ENCODE peak calls at places on chromosomes 7 and 10, in nine cellular contexts. W is IMR-90; R is SK-N-MC; D is lower lobe of right lung; S is cardiac muscle cell; F is lung; T is pancreas; L is SJSA1; E is CD4-positive, CD25-positive, alpha-beta regulatory T cell. H is an unnamed sample.

GRCh38 chr7:133477786-133478185 is 224.9 kb downstream of the EXOC4 start:
- DNase-seq in W (no peak), R (no peak), D (no peak), S (no peak), F (no peak), T (no peak), L (no peak), E (no peak), H (no peak)

GRCh38 chr10:132535065-132535651 is 2.4 kb upstream of the INPP5A start:
- DNase-seq in W (no peak), R (no peak), D (peak; percentile 48), S (no peak), F (no peak), T (peak; percentile 44), L (no peak), E (no peak), H (peak; percentile 6)

GRCh38 chr7:101208794-101209193 is 8.0 kb upstream of the MOGAT3 start:
- DNase-seq in W (no peak), R (no peak), D (no peak), S (no peak), F (no peak), T (no peak), L (no peak), E (no peak), H (no peak)

GRCh38 chr10:51321968-51322367 is 247.7 kb downstream of the PRKG1 start:
- DNase-seq in W (peak; percentile 57), R (no peak), D (no peak), S (peak; percentile 47), F (no peak), T (no peak), L (no peak), E (no peak), H (no peak)

GRCh38 chr10:112852308-112852707 is 97.7 kb upstream of the TCF7L2 start:
- DNase-seq in W (no peak), R (no peak), D (peak; percentile 72), S (no peak), F (peak; percentile 38), T (no peak), L (no peak), E (no peak), H (no peak)

GRCh38 chr10:70694410-70695179 is 22.3 kb downstream of the ADAMTS14 start:
- DNase-seq in W (peak; percentile 55), R (no peak), D (no peak), S (peak; percentile 88), F (no peak), T (no peak), L (no peak), E (no peak), H (no peak)

GRCh38 chr7:471191-471865 is 48.3 kb downstream of the PDGFA start:
- DNase-seq in W (no peak), R (no peak), D (no peak), S (no peak), F (no peak), T (peak; percentile 28), L (peak; percentile 34), E (no peak), H (no peak)

GRCh38 chr10:92690211-92691041 is 671 bp downstream of the HHEX start:
- DNase-seq in W (peak; percentile 69), R (no peak), D (peak; percentile 84), S (peak; percentile 74), F (peak; percentile 63), T (peak; percentile 82), L (peak; percentile 76), E (peak; percentile 32), H (peak; percentile 45)

GRCh38 chr10:11476035-11476434 is 135.4 kb downstream of the USP6NL start:
- DNase-seq in W (no peak), R (no peak), D (no peak), S (no peak), F (no peak), T (no peak), L (no peak), E (no peak), H (no peak)

GRCh38 chr7:117269417-117269816 is 53.4 kb downstream of the WNT2 start:
- DNase-seq in W (peak; percentile 98), R (no peak), D (no peak), S (peak; percentile 74), F (no peak), T (no peak), L (no peak), E (no peak), H (no peak)

GRCh38 chr10:101694674-101695403 is at the start of gene FBXW4:
- DNase-seq in W (peak; percentile 18), R (no peak), D (peak; percentile 77), S (peak; percentile 37), F (peak; percentile 59), T (peak; percentile 85), L (peak; percentile 54), E (peak; percentile 68), H (peak; percentile 62)

GRCh38 chr10:84543077-84543476 is 214.7 kb downstream of the CCSER2 start:
- DNase-seq in W (no peak), R (no peak), D (no peak), S (no peak), F (no peak), T (no peak), L (no peak), E (no peak), H (no peak)

GRCh38 chr7:96088579-96088978 is 233.3 kb downstream of the SLC25A13 start:
- DNase-seq in W (peak; percentile 46), R (no peak), D (no peak), S (no peak), F (no peak), T (no peak), L (no peak), E (no peak), H (no peak)

GRCh38 chr7:50305697-50306300 is 1.3 kb downstream of the IKZF1 start:
- DNase-seq in W (no peak), R (no peak), D (no peak), S (no peak), F (no peak), T (no peak), L (no peak), E (no peak), H (no peak)

GRCh38 chr7:39589323-39590111 is 23.3 kb downstream of the YAE1 start:
- DNase-seq in W (peak; percentile 84), R (no peak), D (no peak), S (peak; percentile 90), F (no peak), T (no peak), L (peak; percentile 84), E (peak; percentile 50), H (peak; percentile 42)

GRCh38 chr7:20737840-20738448 is 48.7 kb downstream of the SP8 start:
- DNase-seq in W (no peak), R (no peak), D (no peak), S (no peak), F (no peak), T (no peak), L (no peak), E (no peak), H (no peak)

GRCh38 chr7:140176271-140176701 is 497 bp downstream of the KDM7A start:
- DNase-seq in W (no peak), R (no peak), D (peak; percentile 50), S (peak; percentile 26), F (no peak), T (no peak), L (no peak), E (peak; percentile 8), H (peak; percentile 6)

GRCh38 chr7:120877706-120878105 is 19.8 kb upstream of the TSPAN12 start:
- DNase-seq in W (no peak), R (no peak), D (no peak), S (no peak), F (no peak), T (no peak), L (no peak), E (no peak), H (no peak)

GRCh38 chr7:120873367-120873766 is 15.4 kb upstream of the TSPAN12 start:
- DNase-seq in W (no peak), R (no peak), D (no peak), S (no peak), F (no peak), T (no peak), L (no peak), E (no peak), H (no peak)

GRCh38 chr7:120874722-120875121 is 16.8 kb upstream of the TSPAN12 start:
- DNase-seq in W (no peak), R (no peak), D (no peak), S (no peak), F (no peak), T (no peak), L (no peak), E (no peak), H (no peak)

GRCh38 chr7:120876922-120877321 is 19.0 kb upstream of the TSPAN12 start:
- DNase-seq in W (no peak), R (no peak), D (no peak), S (no peak), F (no peak), T (no peak), L (no peak), E (no peak), H (no peak)

GRCh38 chr7:120874016-120874415 is 16.1 kb upstream of the TSPAN12 start:
- DNase-seq in W (no peak), R (no peak), D (no peak), S (no peak), F (no peak), T (no peak), L (no peak), E (no peak), H (no peak)
- H3K9me3 ChIP-seq in W (no peaks in the 10 kb centered on the region), R (no peaks in the 10 kb centered on the region), D (no peaks in the 10 kb centered on the region), S (no peaks in the 10 kb centered on the region), F (no peaks in the 10 kb centered on the region), T (no peaks in the 10 kb centered on the region), L (no peaks in the 10 kb centered on the region), E (no peaks in the 10 kb centered on the region), H (no peaks in the 10 kb centered on the region)

GRCh38 chr7:42550706-42551470 is 313.9 kb upstream of the GLI3 start:
- DNase-seq in W (no peak), R (no peak), D (no peak), S (no peak), F (no peak), T (no peak), L (no peak), E (no peak), H (no peak)
- H3K9me3 ChIP-seq in W (no peaks in the 10 kb centered on the region), R (peaks cover 5% of the 10 kb centered on the region), D (peaks cover 9% of the 10 kb centered on the region), S (peaks cover 5% of the 10 kb centered on the region), F (peaks cover 3% of the 10 kb centered on the region), T (no peaks in the 10 kb centered on the region), L (no peaks in the 10 kb centered on the region), E (peaks cover 8% of the 10 kb centered on the region), H (no peaks in the 10 kb centered on the region)

GRCh38 chr7:83546586-83546985 is 102.4 kb downstream of the SEMA3E start:
- DNase-seq in W (peak; percentile 63), R (no peak), D (no peak), S (peak; percentile 17), F (no peak), T (no peak), L (no peak), E (no peak), H (no peak)
- H3K9me3 ChIP-seq in W (no peaks in the 10 kb centered on the region), R (no peaks in the 10 kb centered on the region), D (no peaks in the 10 kb centered on the region), S (no peaks in the 10 kb centered on the region), F (no peaks in the 10 kb centered on the region), T (no peaks in the 10 kb centered on the region), L (no peaks in the 10 kb centered on the region), E (peaks cover 2% of the 10 kb centered on the region), H (peaks cover 3% of the 10 kb centered on the region)

DNA sequence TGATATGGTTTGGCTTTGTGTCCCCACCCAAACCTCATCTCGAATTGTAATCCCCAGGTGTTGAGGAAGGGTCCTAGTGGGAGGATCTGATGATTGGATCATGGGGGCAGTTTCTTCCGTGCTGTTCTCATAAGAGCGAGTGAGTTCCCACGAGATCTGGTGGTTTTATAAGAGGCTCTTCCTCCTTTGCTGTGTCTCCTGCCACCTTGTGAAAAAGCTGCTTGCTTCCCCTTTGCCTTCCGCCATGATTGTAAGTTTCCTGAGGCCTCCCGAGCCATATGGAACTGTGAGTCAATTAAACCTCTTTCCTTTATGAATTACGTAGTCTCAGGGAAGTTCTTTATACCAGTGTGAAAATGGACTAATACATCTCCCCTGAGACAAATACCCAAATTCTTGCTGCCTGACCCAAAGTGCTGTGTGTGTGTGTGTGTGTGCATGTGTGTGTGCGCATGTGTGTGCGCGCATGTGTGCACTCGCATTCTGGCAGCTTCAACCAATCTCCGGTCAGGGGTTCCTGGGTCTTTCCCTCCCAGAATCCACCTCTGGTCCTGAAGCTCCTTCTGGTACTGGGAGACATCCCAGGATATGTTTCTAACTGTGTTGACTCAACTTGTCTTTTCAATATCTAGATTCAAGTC is 98.1 kb upstream of the LRRC4 start:
- DNase-seq in W (no peak), R (no peak), D (no peak), S (no peak), F (peak; percentile 26), T (no peak), L (peak; percentile 30), E (no peak), H (no peak)
- H3K9me3 ChIP-seq in W (peaks cover 2% of the 10 kb centered on the region), R (no peaks in the 10 kb centered on the region), D (no peaks in the 10 kb centered on the region), S (no peaks in the 10 kb centered on the region), F (no peaks in the 10 kb centered on the region), T (no peaks in the 10 kb centered on the region), L (no peaks in the 10 kb centered on the region), E (no peaks in the 10 kb centered on the region), H (no peaks in the 10 kb centered on the region)

H was measured in T-helper 17 cell.